ENCODE peak calls at places on chromosome 21, in six cellular contexts. I is HL-60, T is tibial artery, K is cardiac fibroblast, V is mammary epithelial cell, G is kidney tubule cell. J is an unnamed sample.

GRCh38 chr21:28410264-28410663 is 582.4 kb downstream of the LTN1 start:
- DNase-seq in G (no peak), I (peak), V (no peak), T (no peak), K (peak), J (no peak)

GRCh38 chr21:46425061-46425460 is 33.6 kb upstream of the DIP2A start:
- DNase-seq in T (no peak), K (no peak), G (no peak), V (no peak), I (no peak), J (no peak)

GRCh38 chr21:44347911-44348451 is 5.4 kb upstream of the TRPM2 start:
- DNase-seq in V (no peak), I (no peak), G (no peak), K (no peak), T (no peak), J (no peak)

GRCh38 chr21:41932191-41932575 is 21.6 kb downstream of the C2CD2 start:
- DNase-seq in V (peak), I (no peak), K (peak), T (no peak), G (peak), J (no peak)

GRCh38 chr21:33022828-33023573 is 2.7 kb upstream of the OLIG2 start:
- DNase-seq in I (no peak), G (no peak), K (no peak), T (no peak), V (no peak), J (no peak)

GRCh38 chr21:17612023-17612564 is 607 bp downstream of the BTG3 start:
- DNase-seq in I (no peak), G (peak), T (peak), V (peak), K (peak), J (peak)

GRCh38 chr21:33109574-33110339 is 39.8 kb downstream of the OLIG1 start:
- DNase-seq in V (peak), T (no peak), K (no peak), I (peak), G (no peak), J (no peak)

GRCh38 chr21:43921602-43921978 is 56.6 kb downstream of the AGPAT3 start:
- DNase-seq in V (no peak), T (no peak), I (no peak), K (no peak), G (peak), J (no peak)

GRCh38 chr21:31687108-31687507 is 27.6 kb downstream of the SOD1 start:
- DNase-seq in K (no peak), I (no peak), G (no peak), T (no peak), V (no peak), J (no peak)

GRCh38 chr21:46118871-46119564 is 21.1 kb downstream of the COL6A2 start:
- DNase-seq in V (no peak), T (peak), G (no peak), K (no peak), I (no peak), J (no peak)

GRCh38 chr21:31457675-31458074 is 113.6 kb upstream of the TIAM1 start:
- DNase-seq in I (no peak), T (no peak), G (no peak), K (no peak), V (no peak), J (no peak)

GRCh38 chr21:21373969-21374368 is 375.8 kb downstream of the NCAM2 start:
- DNase-seq in I (no peak), K (peak), G (no peak), T (no peak), V (no peak), J (no peak)

GRCh38 chr21:42389449-42389835 is 6.4 kb downstream of the TMPRSS3 start:
- DNase-seq in V (peak), K (no peak), G (peak), T (no peak), I (no peak), J (no peak)

GRCh38 chr21:14947613-14948160 is 117.1 kb downstream of the NRIP1 start:
- DNase-seq in V (no peak), K (no peak), G (no peak), T (no peak), I (no peak), J (no peak)

GRCh38 chr21:42534901-42535378 is 21.3 kb downstream of the SLC37A1 start:
- DNase-seq in V (no peak), T (no peak), I (no peak), K (no peak), G (no peak), J (peak)

GRCh38 chr21:38769253-38769780 is 36.4 kb upstream of the ETS2 start:
- DNase-seq in V (no peak), I (no peak), K (peak), T (no peak), G (peak), J (no peak)

GRCh38 chr21:42609806-42610205 is 43.6 kb upstream of the PDE9A start:
- DNase-seq in T (no peak), K (no peak), V (peak), G (peak), I (no peak), J (no peak)

J was measured in head of caudate nucleus.